ENCODE peak calls at places on chromosomes 5 and 9, in nine cellular contexts. R is globus pallidus; N is GM20000; I is central memory CD8-positive, alpha-beta T cell; H is T-helper 17 cell; Y is CD4-positive, alpha-beta memory T cell; M is activated T-helper 9 cell treated with anti-CD3 and anti-CD28 coated beads, Interleukin-2, amount 50 U/mL, for 16 hours; J is hippocampal formation; Z is stimulated activated CD4-positive, alpha-beta T cell treated with anti-CD3 and anti-CD28 coated beads, Interleukin-4, amount 100 ng/mL, for 4 hours. G is an unnamed sample.

GRCh38 chr9:28915256-28915930 is 1342.1 kb upstream of the C9orf72 start:
- DNase-seq in Z (no peak), Y (no peak), R (no peak), J (no peak), H (no peak), I (no peak), M (no peak), N (no peak), G (no peak)

GRCh38 chr5:6584727-6585126 is 48.1 kb downstream of the NSUN2 start:
- DNase-seq in J (no peak), I (no peak), Y (no peak), M (no peak), N (no peak), R (no peak), Z (no peak), H (no peak), G (no peak)

GRCh38 chr5:73303139-73304079 is 130.4 kb downstream of the TMEM174 start:
- DNase-seq in I (no peak), Z (no peak), Y (no peak), H (no peak), M (no peak), N (no peak), R (no peak), J (no peak), G (peak; percentile 6)

GRCh38 chr9:120368799-120369198 is 211.2 kb downstream of the CDK5RAP2 start:
- DNase-seq in H (no peak), R (no peak), N (no peak), M (no peak), Z (no peak), J (no peak), I (no peak), Y (no peak), G (no peak)

GRCh38 chr5:122030251-122030650 is 47.8 kb downstream of the LOX start:
- DNase-seq in I (no peak), Y (no peak), M (no peak), N (no peak), J (no peak), Z (no peak), H (no peak), R (no peak), G (no peak)

GRCh38 chr9:86788456-86788855 is 158.8 kb downstream of the GAS1 start:
- DNase-seq in I (no peak), Y (no peak), J (no peak), H (no peak), R (no peak), Z (no peak), M (no peak), N (no peak), G (no peak)

GRCh38 chr5:167895899-167896659 is 395.4 kb upstream of the WWC1 start:
- DNase-seq in Y (no peak), N (no peak), I (no peak), M (no peak), J (no peak), Z (no peak), R (no peak), H (no peak), G (no peak)

GRCh38 chr9:33184947-33185346 is 17.8 kb upstream of the B4GALT1 start:
- DNase-seq in J (no peak), Z (no peak), M (no peak), I (no peak), N (no peak), R (no peak), H (no peak), Y (no peak), G (no peak)

GRCh38 chr9:106700676-106701075 is 162.3 kb upstream of the ZNF462 start:
- DNase-seq in I (no peak), Y (no peak), H (no peak), Z (no peak), R (no peak), N (no peak), M (no peak), J (no peak), G (no peak)

GRCh38 chr9:98040212-98040611 is 16.3 kb upstream of the NANS start:
- DNase-seq in Z (no peak), N (no peak), J (no peak), I (no peak), H (no peak), M (no peak), Y (no peak), R (no peak), G (no peak)

GRCh38 chr5:142186821-142187594 is 78.4 kb downstream of the NDFIP1 start:
- DNase-seq in Y (no peak), Z (no peak), R (no peak), J (no peak), M (no peak), N (no peak), H (no peak), I (no peak), G (no peak)

GRCh38 chr5:149151717-149152116 is 10.4 kb downstream of the ABLIM3 start:
- DNase-seq in R (no peak), H (no peak), J (no peak), M (no peak), Z (no peak), Y (no peak), N (no peak), I (no peak), G (no peak)

GRCh38 chr5:61659221-61659696 is 327.2 kb downstream of the ZSWIM6 start:
- DNase-seq in R (no peak), N (no peak), H (no peak), I (no peak), M (no peak), J (peak; percentile 29), Z (no peak), Y (no peak), G (no peak)

GRCh38 chr5:23013395-23013994 is 160.4 kb upstream of the CDH12 start:
- DNase-seq in Y (no peak), H (no peak), M (no peak), J (no peak), N (no peak), Z (no peak), I (no peak), R (no peak), G (no peak)

GRCh38 chr5:137263319-137263718 is 235.8 kb downstream of the SPOCK1 start:
- DNase-seq in Z (no peak), I (no peak), J (no peak), Y (peak; percentile 35), R (no peak), M (no peak), H (no peak), N (no peak), G (no peak)

GRCh38 chr9:94630281-94630680 is 9.0 kb downstream of the FBP1 start:
- DNase-seq in Y (no peak), M (no peak), Z (no peak), I (no peak), H (no peak), R (no peak), N (no peak), J (no peak), G (no peak)

GRCh38 chr5:139022528-139022927 is 147.4 kb upstream of the LRRTM2 start:
- DNase-seq in J (no peak), Y (no peak), N (no peak), Z (no peak), R (no peak), M (no peak), I (no peak), H (no peak), G (no peak)

GRCh38 chr9:136303825-136304416 is at the start of gene CCDC187:
- DNase-seq in I (no peak), H (no peak), N (no peak), R (no peak), J (no peak), M (no peak), Y (no peak), Z (no peak), G (no peak)